ENCODE peak calls at places on chromosomes 4 and X, in six cellular contexts. Q is epithelial cell of esophagus, P is adipocyte, J is NCI-H345, L is NCI-H1105, E is HFF-Myc. T is an unnamed sample.

GRCh38 chrX:18348047-18348446 is 6.4 kb downstream of the SCML2 start:
- DNase-seq in P (peak), J (peak), Q (no peak), L (no peak), E (no peak), T (no peak)

GRCh38 chr4:101835121-101835904 is 44.8 kb downstream of the BANK1 start:
- DNase-seq in P (peak), E (no peak), L (peak), J (peak), Q (peak), T (no peak)

GRCh38 chr4:726235-726787 is 20.7 kb downstream of the PCGF3 start:
- DNase-seq in E (no peak), L (no peak), P (peak), J (no peak), Q (no peak), T (no peak)

GRCh38 chr4:3753711-3754412 is 12.3 kb upstream of the ADRA2C start:
- DNase-seq in E (no peak), Q (no peak), P (no peak), J (no peak), L (no peak), T (no peak)

GRCh38 chr4:10737335-10737734 is 52.8 kb upstream of the CLNK start:
- DNase-seq in P (no peak), J (no peak), L (no peak), Q (no peak), E (no peak), T (no peak)

GRCh38 chr4:123107444-123108252 is 185.3 kb upstream of the NUDT6 start:
- DNase-seq in Q (no peak), E (no peak), P (no peak), J (no peak), L (no peak), T (no peak)

GRCh38 chr4:20474119-20474518 is 222.4 kb downstream of the SLIT2 start:
- DNase-seq in P (peak), J (no peak), L (no peak), E (no peak), Q (peak), T (no peak)

GRCh38 chr4:139584019-139584418 is 28.0 kb upstream of the SETD7 start:
- DNase-seq in Q (no peak), L (no peak), P (no peak), E (no peak), J (no peak), T (no peak)

T was measured in Peyer's patch.